ENCODE peak calls at places on chromosomes 13 and 19, in six cellular contexts. K, Q, D, H, N and J are unnamed samples.

GRCh38 chr13:97429681-97430081 is 4.3 kb upstream of the RAP2A start:
- DNase-seq in D (no peak), K (no peak), Q (no peak), H (no peak), N (no peak), J (no peak)

GRCh38 chr19:35380450-35381124 is 9.7 kb downstream of the GPR42 start:
- DNase-seq in H (no peak), N (no peak), K (no peak), Q (no peak), D (no peak), J (no peak)

GRCh38 chr13:85798999-85799646 is at the start of gene SLITRK6:
- DNase-seq in Q (no peak), H (peak), N (peak), D (no peak), K (no peak), J (no peak)

GRCh38 chr13:107238262-107238661 is 670.3 kb upstream of the ARGLU1 start:
- DNase-seq in D (no peak), Q (no peak), K (no peak), N (no peak), H (peak), J (no peak)

GRCh38 chr13:24293761-24294160 is 15.6 kb upstream of the C1QTNF9 start:
- DNase-seq in K (no peak), N (no peak), Q (no peak), H (no peak), D (no peak), J (no peak)

GRCh38 chr13:59931621-59932020 is 232.1 kb downstream of the DIAPH3 start:
- DNase-seq in Q (no peak), D (no peak), K (no peak), N (no peak), H (no peak), J (no peak)

GRCh38 chr13:100063906-100064305 is 25.0 kb upstream of the PCCA start:
- DNase-seq in K (no peak), Q (no peak), H (no peak), D (no peak), N (no peak), J (no peak)

GRCh38 chr13:79901336-79901735 is 420.4 kb downstream of the NDFIP2 start:
- DNase-seq in Q (no peak), D (no peak), K (no peak), H (no peak), N (no peak), J (no peak)

GRCh38 chr13:32409561-32410440 is 18.1 kb downstream of the N4BP2L1 start:
- DNase-seq in D (peak), Q (no peak), K (no peak), N (no peak), H (peak), J (no peak)

GRCh38 chr13:102589291-102589822 is 7.4 kb upstream of the TPP2 start:
- DNase-seq in D (no peak), N (no peak), K (no peak), H (no peak), Q (no peak), J (no peak)

GRCh38 chr19:18972301-18972831 is 31.3 kb upstream of the HOMER3 start:
- DNase-seq in H (no peak), N (no peak), Q (no peak), K (no peak), D (no peak), J (no peak)

GRCh38 chr13:112892759-112893569 is 76.0 kb upstream of the MCF2L start:
- DNase-seq in D (no peak), N (no peak), Q (peak), K (no peak), H (no peak), J (no peak)

GRCh38 chr19:1672769-1673644 is 20.6 kb upstream of the TCF3 start:
- DNase-seq in D (no peak), H (no peak), K (no peak), N (no peak), Q (no peak), J (no peak)

GRCh38 chr19:46115396-46116109 is 8.9 kb downstream of the IGFL3 start:
- DNase-seq in N (no peak), Q (no peak), H (peak), D (no peak), K (peak), J (no peak)

GRCh38 chr13:106467406-106468122 is 67.9 kb downstream of the EFNB2 start:
- DNase-seq in Q (no peak), N (no peak), D (no peak), H (no peak), K (no peak), J (no peak)

GRCh38 chr19:3027292-3027691 is 1.8 kb downstream of the TLE2 start:
- DNase-seq in D (no peak), Q (no peak), K (no peak), H (no peak), N (no peak), J (no peak)

GRCh38 chr13:99340638-99341037 is 33.4 kb upstream of the GPR183 start:
- DNase-seq in Q (no peak), K (no peak), H (no peak), N (no peak), D (no peak), J (no peak)

GRCh38 chr13:79935121-79935520 is 405.8 kb downstream of the SPRY2 start:
- DNase-seq in N (no peak), H (no peak), K (no peak), D (no peak), Q (no peak), J (no peak)

GRCh38 chr19:54677217-54677616 is 14.4 kb downstream of the LILRB4 start:
- DNase-seq in Q (no peak), N (no peak), D (no peak), H (no peak), K (no peak), J (no peak)

GRCh38 chr13:114004416-114005205 is 30.7 kb upstream of the C13orf46 start:
- DNase-seq in K (no peak), Q (no peak), D (peak), H (no peak), N (no peak), J (no peak)

GRCh38 chr13:111622051-111622531 is 301.6 kb downstream of the TEX29 start:
- DNase-seq in D (no peak), Q (no peak), N (no peak), K (no peak), H (no peak), J (no peak)

GRCh38 chr19:10113964-10114650 is 2.6 kb downstream of the P2RY11 start:
- DNase-seq in K (no peak), D (no peak), H (no peak), N (no peak), Q (no peak), J (no peak)

GRCh38 chr19:46571495-46571894 is 29.6 kb upstream of the CALM3 start:
- DNase-seq in N (peak), H (peak), D (no peak), K (no peak), Q (no peak), J (peak)

GRCh38 chr19:42246143-42246868 is 3.9 kb upstream of the GSK3A start:
- DNase-seq in K (no peak), N (peak), Q (no peak), H (no peak), D (peak), J (peak)

GRCh38 chr19:2613507-2614295 is 88.8 kb downstream of the GNG7 start:
- DNase-seq in K (no peak), Q (no peak), D (peak), N (peak), H (peak), J (no peak)

GRCh38 chr13:45809810-45810394 is 41.7 kb downstream of the SIAH3 start:
- DNase-seq in Q (no peak), D (no peak), N (no peak), H (no peak), K (no peak), J (no peak)

GRCh38 chr13:110912651-110913051 is 2.2 kb downstream of the ANKRD10 start:
- DNase-seq in N (peak), Q (no peak), H (no peak), D (no peak), K (no peak), J (no peak)

GRCh38 chr19:10761443-10762242 is 43.8 kb downstream of the DNM2 start:
- DNase-seq in Q (no peak), D (peak), H (no peak), K (no peak), N (no peak), J (no peak)

GRCh38 chr19:12924621-12925310 is 5.7 kb upstream of the SYCE2 start:
- DNase-seq in Q (no peak), H (no peak), D (no peak), K (no peak), N (no peak), J (no peak)

GRCh38 chr19:6211632-6212402 is 68.0 kb downstream of the MLLT1 start:
- DNase-seq in H (peak), Q (no peak), K (no peak), D (no peak), N (no peak), J (peak)

GRCh38 chr13:107370036-107370785 is 802.3 kb upstream of the ARGLU1 start:
- DNase-seq in H (no peak), D (no peak), N (no peak), Q (no peak), K (peak), J (no peak)

GRCh38 chr19:11659612-11660011 is 62.3 kb downstream of the ZNF627 start:
- DNase-seq in Q (no peak), H (no peak), N (no peak), K (no peak), D (no peak), J (no peak)

GRCh38 chr19:16070366-16070990 is 5.8 kb upstream of the TPM4 start:
- DNase-seq in Q (no peak), N (peak), D (peak), K (no peak), H (no peak), J (peak)

GRCh38 chr13:79128158-79128557 is 277.9 kb downstream of the RBM26 start:
- DNase-seq in N (peak), H (no peak), Q (no peak), D (no peak), K (peak), J (no peak)

GRCh38 chr13:97226788-97227627 is 4.9 kb downstream of the MBNL2 start:
- DNase-seq in H (peak), D (no peak), Q (no peak), K (no peak), N (no peak), J (no peak)

GRCh38 chr19:7254590-7254989 is 39.6 kb downstream of the INSR start:
- DNase-seq in D (peak), Q (no peak), K (no peak), H (peak), N (no peak), J (no peak)

GRCh38 chr13:62278271-62278670 is 862.6 kb upstream of the PCDH20 start:
- DNase-seq in K (no peak), D (no peak), N (no peak), Q (no peak), H (no peak), J (no peak)

GRCh38 chr19:3821156-3821555 is 35.0 kb upstream of the MATK start:
- DNase-seq in Q (no peak), H (no peak), K (no peak), N (peak), D (no peak), J (no peak)